ENCODE peak calls at places on chromosome 1, in seven cellular contexts. L is sigmoid colon, H is A549, B is stomach, C is ovary, Y is tibial nerve, V is GM12878. U is an unnamed sample.

GRCh38 chr1:212987702-212988322 is 27.9 kb downstream of the ANGEL2 start:
- DNase-seq in L (no peak), B (no peak), C (no peak), H (no peak), Y (no peak), V (no peak), U (no peak)

GRCh38 chr1:17765444-17766411 is 10.6 kb downstream of the ACTL8 start:
- DNase-seq in L (no peak), Y (no peak), V (no peak), C (no peak), H (peak), B (no peak), U (no peak)

GRCh38 chr1:2091611-2092604 is 41.7 kb downstream of the PRKCZ start:
- DNase-seq in C (no peak), L (no peak), Y (no peak), V (no peak), H (no peak), B (peak), U (peak)

GRCh38 chr1:163069142-163069541 is at the start of gene RGS4:
- DNase-seq in L (peak), Y (no peak), B (peak), V (no peak), H (no peak), C (peak), U (no peak)

GRCh38 chr1:57468661-57469523 is 45.0 kb upstream of the DAB1 start:
- DNase-seq in V (no peak), C (no peak), L (no peak), B (no peak), Y (no peak), H (no peak), U (no peak)

GRCh38 chr1:228445867-228446584 is 29.4 kb upstream of the TRIM17 start:
- DNase-seq in H (peak), V (no peak), Y (no peak), L (no peak), B (no peak), C (peak), U (peak)

GRCh38 chr1:237679687-237680086 is 211.0 kb downstream of the ZP4 start:
- DNase-seq in B (no peak), C (no peak), Y (no peak), V (no peak), L (no peak), H (no peak), U (no peak)

GRCh38 chr1:15428815-15429435 is 9.3 kb upstream of the CTRC start:
- DNase-seq in L (no peak), V (no peak), C (no peak), Y (no peak), B (no peak), H (no peak), U (peak)

GRCh38 chr1:151311589-151312331 is 15.5 kb downstream of the PI4KB start:
- DNase-seq in H (peak), B (peak), C (peak), V (no peak), Y (peak), L (peak), U (peak)

GRCh38 chr1:112982853-112983539 is 27.0 kb upstream of the SLC16A1 start:
- DNase-seq in Y (no peak), L (no peak), V (peak), H (no peak), B (no peak), C (no peak), U (no peak)

GRCh38 chr1:58896211-58897183 is 112.7 kb upstream of the JUN start:
- DNase-seq in C (peak), Y (no peak), B (peak), H (no peak), L (peak), V (no peak), U (peak)

GRCh38 chr1:193769609-193770008 is 583.2 kb upstream of the B3GALT2 start:
- DNase-seq in L (no peak), B (no peak), V (no peak), C (no peak), H (no peak), Y (no peak), U (no peak)

GRCh38 chr1:192439373-192440025 is 122.7 kb downstream of the RGS21 start:
- DNase-seq in C (no peak), L (no peak), B (no peak), Y (no peak), H (peak), V (no peak), U (no peak)

GRCh38 chr1:40699787-40700186 is 8.3 kb downstream of the NFYC start:
- DNase-seq in H (no peak), Y (no peak), V (peak), C (no peak), B (no peak), L (no peak), U (no peak)

GRCh38 chr1:115069186-115069585 is 20.1 kb downstream of the TSPAN2 start:
- DNase-seq in H (no peak), Y (no peak), L (peak), C (no peak), V (no peak), B (no peak), U (no peak)

GRCh38 chr1:23108918-23109533 is 59.6 kb downstream of the LUZP1 start:
- DNase-seq in C (no peak), H (no peak), Y (no peak), B (no peak), V (no peak), L (no peak), U (no peak)

GRCh38 chr1:180519846-180520245 is 17.5 kb upstream of the ACBD6 start:
- DNase-seq in L (no peak), H (no peak), C (no peak), V (no peak), Y (no peak), B (no peak), U (no peak)

GRCh38 chr1:180515364-180515763 is 13.0 kb upstream of the ACBD6 start:
- DNase-seq in L (no peak), B (no peak), Y (no peak), H (no peak), V (no peak), C (no peak), U (no peak)

GRCh38 chr1:180510882-180511281 is 8.5 kb upstream of the ACBD6 start:
- DNase-seq in V (no peak), H (no peak), C (no peak), B (no peak), L (no peak), Y (no peak), U (no peak)

GRCh38 chr1:180513531-180513930 is 11.2 kb upstream of the ACBD6 start:
- DNase-seq in B (no peak), Y (no peak), H (no peak), C (no peak), V (no peak), L (no peak), U (no peak)

GRCh38 chr1:180515857-180516388 is 13.5 kb upstream of the ACBD6 start:
- DNase-seq in L (peak), V (peak), C (peak), H (peak), B (peak), Y (peak), U (peak)
- TF ChIP-seq EP300 in L (no peak), V (no peak), C (no peak), H (no peak), B (no peak), Y (peak), U (no peak)

GRCh38 chr1:178127482-178127881 is 33.6 kb downstream of the RASAL2 start:
- DNase-seq in C (no peak), L (no peak), V (no peak), B (no peak), H (no peak), Y (no peak), U (no peak)

GRCh38 chr1:178124115-178124514 is 30.2 kb downstream of the RASAL2 start:
- DNase-seq in B (no peak), L (no peak), H (no peak), Y (no peak), V (no peak), C (no peak), U (no peak)

GRCh38 chr1:178126790-178127189 is 32.9 kb downstream of the RASAL2 start:
- DNase-seq in Y (no peak), B (no peak), L (no peak), V (no peak), C (no peak), H (peak), U (no peak)

GRCh38 chr1:178122283-178122682 is 28.4 kb downstream of the RASAL2 start:
- DNase-seq in Y (no peak), C (no peak), H (no peak), V (no peak), L (no peak), B (no peak), U (no peak)

DNA sequence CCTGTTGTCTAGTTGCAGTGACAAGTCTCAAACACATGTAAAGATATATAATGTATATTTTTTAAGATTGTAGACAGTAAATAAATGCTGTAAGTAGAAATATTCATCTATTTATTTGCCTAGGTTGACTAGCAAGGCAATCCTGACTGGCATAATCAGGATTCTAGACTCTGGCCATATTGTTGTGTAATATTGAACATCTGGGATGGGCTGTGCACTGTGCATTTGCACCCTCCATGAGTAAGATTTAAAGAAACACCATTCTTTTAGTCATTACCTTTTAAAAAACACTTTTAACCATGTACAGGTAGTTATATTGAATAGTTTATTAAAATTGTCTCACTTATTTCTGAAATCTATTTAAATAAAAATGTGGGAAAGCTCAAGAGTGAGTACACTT is 32.4 kb downstream of the RASAL2 start:
- DNase-seq in B (no peak), V (no peak), H (no peak), L (no peak), Y (no peak), C (no peak), U (no peak)
- H3K27ac ChIP-seq in B (no peak), V (no peak), H (peak), L (no peak), Y (no peak), C (no peak), U (no peak)

DNA sequence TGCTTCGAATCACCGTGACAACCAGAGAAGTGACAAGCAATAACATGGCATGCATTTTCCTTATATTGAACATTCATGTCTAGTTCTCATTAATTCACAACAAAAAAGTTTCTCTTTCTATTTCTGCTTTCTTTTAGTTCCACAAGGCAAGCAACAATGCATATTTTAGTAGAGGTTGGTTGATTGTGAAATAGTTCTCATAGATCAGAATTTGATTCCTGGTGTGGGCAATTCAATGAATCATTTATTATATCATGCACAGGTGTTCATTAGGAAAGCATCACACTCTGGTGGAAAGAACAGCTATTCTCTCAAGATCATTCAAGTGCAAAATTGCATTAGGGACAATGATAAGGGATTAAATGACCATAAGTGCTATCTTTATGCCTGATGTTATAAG is 980.9 kb downstream of the BRINP3 start:
- DNase-seq in Y (no peak), C (no peak), H (no peak), V (no peak), L (no peak), B (no peak), U (no peak)
- TF ChIP-seq EP300 in Y (no peak), C (no peak), H (no peak), V (no peak), L (no peak), B (no peak), U (no peak)

DNA sequence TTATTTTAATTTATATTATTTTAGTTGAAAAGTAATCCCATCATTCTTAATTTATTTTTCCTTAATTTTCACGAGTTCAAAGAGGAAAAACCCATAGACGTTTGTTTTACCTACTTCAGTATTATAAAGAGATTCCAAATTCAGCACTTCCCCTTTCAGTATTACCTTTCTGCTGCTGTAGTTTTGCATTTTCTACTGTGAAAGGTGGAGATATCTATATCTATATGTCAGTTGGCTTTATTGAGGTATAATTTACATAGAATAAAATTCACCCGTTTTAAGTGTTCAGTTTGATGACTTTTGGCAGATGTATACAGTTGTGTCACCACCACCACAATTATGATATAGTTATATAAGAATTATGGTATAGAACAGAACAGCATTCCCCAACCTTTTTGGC is 33.0 kb downstream of the MAST2 start:
- DNase-seq in C (no peak), B (no peak), L (no peak), V (no peak), Y (no peak), H (no peak), U (no peak)
- H3K27ac ChIP-seq in C (no peak), B (no peak), L (no peak), V (peak), Y (no peak), H (no peak), U (no peak)

GRCh38 chr1:19254416-19254815 is 2.8 kb downstream of the MRTO4 start:
- DNase-seq in Y (no peak), V (no peak), L (no peak), C (no peak), H (no peak), B (no peak), U (no peak)
- TF ChIP-seq EP300 in Y (no peak), V (no peak), L (no peak), C (no peak), H (no peak), B (no peak), U (no peak)

DNA sequence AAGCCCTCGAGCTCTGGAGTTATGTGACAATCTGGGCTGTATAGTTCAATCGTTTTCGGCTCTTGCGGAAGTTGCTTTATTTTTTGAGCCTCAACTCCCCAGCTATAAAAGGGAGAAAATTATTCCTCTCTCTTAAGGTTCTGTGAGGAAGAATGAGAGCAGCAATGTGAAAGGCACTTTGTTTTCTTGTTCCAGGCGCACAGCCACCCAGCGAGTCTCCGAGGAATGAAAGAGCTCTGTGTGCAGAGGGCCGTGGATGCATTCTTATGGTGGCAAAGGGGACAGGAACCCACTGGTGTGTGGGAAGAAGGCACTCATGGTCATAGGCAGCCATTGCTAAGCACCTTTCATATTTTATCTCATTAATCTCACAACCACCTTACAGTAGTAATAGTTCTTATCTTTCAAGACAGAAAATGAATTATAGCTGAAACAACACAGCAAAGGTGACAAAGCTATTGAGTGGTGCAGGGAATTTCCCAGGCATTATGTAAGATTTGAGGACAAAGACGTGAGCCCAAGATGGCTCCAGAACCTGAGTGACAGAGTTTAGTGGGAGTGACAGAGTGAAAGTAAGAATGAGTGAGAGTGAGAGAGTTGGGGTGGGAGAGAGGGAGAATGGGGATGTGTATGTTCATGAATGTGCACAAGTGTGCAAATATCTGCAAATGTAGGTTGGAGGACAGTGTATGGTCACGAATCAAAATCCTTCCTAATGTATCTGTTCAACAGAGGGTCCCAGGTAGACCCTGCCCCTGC is 9.4 kb downstream of the CYP2J2 start:
- DNase-seq in Y (no peak), C (no peak), B (no peak), V (no peak), H (no peak), L (no peak), U (no peak)
- H3K27ac ChIP-seq in Y (peak), C (no peak), B (no peak), V (no peak), H (no peak), L (no peak), U (no peak)

GRCh38 chr1:20882837-20883236 is 95.7 kb upstream of the HP1BP3 start:
- DNase-seq in Y (no peak), H (no peak), V (no peak), L (no peak), C (no peak), B (no peak), U (no peak)
- TF ChIP-seq EP300 in Y (no peak), H (no peak), V (no peak), L (no peak), C (no peak), B (no peak), U (no peak)

GRCh38 chr1:154478639-154479038 is 23.4 kb upstream of the TDRD10 start:
- DNase-seq in H (no peak), B (no peak), L (no peak), V (no peak), Y (no peak), C (no peak), U (no peak)

GRCh38 chr1:154471304-154471703 is 30.7 kb upstream of the TDRD10 start:
- DNase-seq in C (no peak), Y (no peak), L (no peak), B (no peak), H (no peak), V (no peak), U (no peak)

GRCh38 chr1:154476791-154477190 is 25.2 kb upstream of the TDRD10 start:
- DNase-seq in C (no peak), L (no peak), B (no peak), H (no peak), V (no peak), Y (no peak), U (no peak)

GRCh38 chr1:154478013-154478412 is 24.0 kb upstream of the TDRD10 start:
- DNase-seq in V (no peak), H (no peak), B (no peak), Y (no peak), L (no peak), C (no peak), U (no peak)

DNA sequence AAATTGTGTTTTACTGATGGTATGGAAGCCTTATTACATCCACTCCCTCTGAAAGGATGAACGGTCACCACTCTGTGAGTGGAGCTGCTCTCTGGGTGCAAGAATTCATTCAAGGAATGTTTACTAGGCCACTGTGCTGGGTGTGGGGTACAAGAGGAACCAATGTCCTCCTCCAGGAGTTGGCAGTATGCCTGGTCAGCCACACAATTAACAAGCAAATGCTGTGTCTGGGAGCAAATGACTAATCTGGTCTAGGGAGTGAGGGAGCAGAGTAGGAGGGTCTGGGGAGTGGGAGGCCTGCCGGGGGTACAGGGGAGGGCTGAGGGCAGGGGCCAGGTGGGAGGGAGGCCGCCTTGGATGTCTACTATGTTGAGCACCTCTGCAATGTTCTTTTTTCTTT is 27.2 kb upstream of the TDRD10 start:
- DNase-seq in L (peak), H (no peak), B (peak), Y (peak), V (no peak), C (no peak), U (no peak)
- H3K27ac ChIP-seq in L (no peak), H (no peak), B (no peak), Y (peak), V (no peak), C (no peak), U (no peak)

DNA sequence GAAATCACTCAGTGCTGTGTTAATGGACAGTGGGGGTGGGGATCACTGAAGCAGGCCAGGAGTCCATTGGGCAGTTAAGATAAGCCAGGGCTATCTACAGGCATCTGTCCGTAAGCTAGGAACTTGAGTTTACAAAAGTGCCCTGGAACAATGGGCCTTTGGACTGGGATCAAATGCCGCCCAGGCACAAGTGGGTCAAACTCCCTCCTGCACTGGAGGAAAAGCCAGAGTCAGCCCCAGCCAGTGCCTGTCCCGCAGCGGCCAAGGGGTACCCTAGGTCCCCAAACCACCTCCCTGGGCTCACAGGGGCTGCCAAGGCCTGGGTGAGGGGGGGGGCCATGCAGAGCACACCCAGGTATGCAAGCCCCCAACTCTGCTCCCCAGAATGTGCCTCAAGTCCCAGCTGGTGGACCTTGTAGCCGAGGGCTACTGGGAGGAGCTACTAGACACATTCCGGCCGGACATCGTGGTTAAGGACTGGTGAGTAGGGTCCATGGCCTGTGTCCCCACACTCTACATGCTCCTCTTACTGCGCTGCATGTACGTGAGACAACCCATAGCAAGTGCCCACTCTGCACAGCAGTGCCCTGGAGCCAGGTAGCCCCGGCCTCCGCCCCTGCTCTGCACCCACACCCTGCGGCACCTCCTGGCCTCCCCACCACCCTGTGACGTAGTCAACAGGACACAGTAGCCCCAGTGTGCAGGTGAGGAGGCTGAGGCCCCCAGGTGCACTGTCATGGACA is 7.7 kb downstream of the FBXO6 start:
- DNase-seq in V (no peak), B (peak), C (no peak), L (no peak), Y (no peak), H (no peak), U (peak)
- TF ChIP-seq EP300 in V (no peak), B (no peak), C (no peak), L (no peak), Y (no peak), H (no peak), U (peak)

GRCh38 chr1:32538887-32539583 is at the start of gene ZBTB8A:
- DNase-seq in L (peak), H (peak), V (no peak), C (peak), B (peak), Y (no peak), U (peak)
- H3K27ac ChIP-seq in L (peak), H (peak), V (no peak), C (no peak), B (peak), Y (peak), U (peak)

U was measured in upper lobe of left lung.